ENCODE peak calls at places on chromosome 1, in six cellular contexts. X, T, M, U, Q and B are unnamed samples.

GRCh38 chr1:25944986-25945385 is 38.8 kb upstream of the STMN1 start:
- DNase-seq in Q (no peak), T (no peak), M (no peak), U (no peak), X (no peak), B (no peak)

GRCh38 chr1:206466840-206467649 is 3.2 kb upstream of the IKBKE start:
- DNase-seq in U (no peak), X (no peak), T (no peak), Q (no peak), M (no peak), B (no peak)

GRCh38 chr1:41827991-41828570 is 90.6 kb downstream of the HIVEP3 start:
- DNase-seq in X (no peak), Q (no peak), U (no peak), M (no peak), T (no peak), B (no peak)

GRCh38 chr1:100474838-100475237 is 63.1 kb upstream of the GPR88 start:
- DNase-seq in Q (no peak), T (no peak), U (no peak), X (no peak), M (no peak), B (no peak)

GRCh38 chr1:109214695-109215623 is 1.2 kb downstream of the SARS1 start:
- DNase-seq in Q (peak), M (peak), T (peak), U (peak), X (peak), B (peak)

GRCh38 chr1:55478742-55479141 is 263.6 kb upstream of the USP24 start:
- DNase-seq in M (no peak), T (no peak), X (peak), Q (no peak), U (no peak), B (no peak)

GRCh38 chr1:53359934-53360276 is 32.0 kb upstream of the LRP8 start:
- DNase-seq in U (peak), X (no peak), T (no peak), M (no peak), Q (no peak), B (no peak)

GRCh38 chr1:29415861-29416260 is 179.5 kb downstream of the PTPRU start:
- DNase-seq in T (no peak), U (no peak), M (no peak), Q (no peak), X (no peak), B (no peak)

GRCh38 chr1:26027716-26028489 is 6.3 kb downstream of the EXTL1 start:
- DNase-seq in U (no peak), M (no peak), Q (peak), T (no peak), X (no peak), B (no peak)

GRCh38 chr1:36525166-36525565 is 42.5 kb upstream of the CSF3R start:
- DNase-seq in M (no peak), T (no peak), U (no peak), X (no peak), Q (no peak), B (no peak)

GRCh38 chr1:211469938-211470529 is 21.9 kb downstream of the RD3 start:
- DNase-seq in X (peak), Q (no peak), U (peak), T (peak), M (peak), B (peak)

GRCh38 chr1:69693921-69694320 is 126.2 kb downstream of the LRRC7 start:
- DNase-seq in X (no peak), M (no peak), Q (no peak), U (no peak), T (no peak), B (no peak)

GRCh38 chr1:168468822-168469221 is 75.0 kb downstream of the XCL2 start:
- DNase-seq in T (no peak), U (no peak), X (no peak), M (no peak), Q (no peak), B (no peak)

GRCh38 chr1:210878564-210878963 is 255.4 kb downstream of the KCNH1 start:
- DNase-seq in M (no peak), Q (no peak), U (no peak), T (no peak), X (no peak), B (no peak)

GRCh38 chr1:60866884-60867648 is 215.3 kb upstream of the NFIA start:
- DNase-seq in X (no peak), Q (no peak), U (no peak), M (no peak), T (no peak), B (no peak)

GRCh38 chr1:224721000-224721399 is 104.9 kb downstream of the CNIH3 start:
- DNase-seq in M (no peak), Q (no peak), T (no peak), U (no peak), X (no peak), B (no peak)

GRCh38 chr1:67053535-67053784 is 488 bp downstream of the SLC35D1 start:
- DNase-seq in X (peak), U (no peak), M (no peak), Q (no peak), T (peak), B (peak)

GRCh38 chr1:46244656-46245371 is 2.7 kb upstream of the RAD54L start:
- DNase-seq in T (no peak), Q (peak), M (no peak), X (peak), U (peak), B (peak)

GRCh38 chr1:100359139-100359538 is 6.8 kb downstream of the CDC14A start:
- DNase-seq in M (no peak), Q (peak), U (no peak), T (no peak), X (no peak), B (no peak)

GRCh38 chr1:84634536-84635205 is 55.6 kb downstream of the SSX2IP start:
- DNase-seq in X (no peak), M (no peak), T (no peak), U (no peak), Q (no peak), B (no peak)

GRCh38 chr1:230509281-230509977 is 83.3 kb upstream of the PGBD5 start:
- DNase-seq in U (no peak), Q (no peak), M (no peak), X (peak), T (peak), B (no peak)

GRCh38 chr1:157562515-157562914 is 10.2 kb upstream of the FCRL5 start:
- DNase-seq in Q (no peak), X (no peak), T (no peak), U (no peak), M (no peak), B (peak)

GRCh38 chr1:6454856-6455751 is 10.9 kb downstream of the TNFRSF25 start:
- DNase-seq in Q (no peak), X (no peak), T (no peak), M (peak), U (peak), B (no peak)

GRCh38 chr1:26861286-26861701 is 1.7 kb upstream of the SFN start:
- DNase-seq in U (no peak), Q (peak), X (peak), T (no peak), M (no peak), B (no peak)

GRCh38 chr1:63664742-63665141 is 71.5 kb downstream of the PGM1 start:
- DNase-seq in X (no peak), M (no peak), U (no peak), T (no peak), Q (no peak), B (no peak)

GRCh38 chr1:226820935-226821718 is 49.3 kb upstream of the PSEN2 start:
- DNase-seq in M (no peak), T (peak), Q (no peak), U (no peak), X (peak), B (no peak)

GRCh38 chr1:40391688-40392145 is 18.2 kb downstream of the SMAP2 start:
- DNase-seq in M (no peak), U (no peak), Q (no peak), T (no peak), X (no peak), B (no peak)

GRCh38 chr1:234768569-234769283 is 158.7 kb upstream of the IRF2BP2 start:
- DNase-seq in X (no peak), U (no peak), Q (no peak), T (no peak), M (no peak), B (no peak)

GRCh38 chr1:199009447-199009846 is 370.6 kb downstream of the PTPRC start:
- DNase-seq in T (no peak), X (no peak), Q (no peak), U (no peak), M (no peak), B (peak)

GRCh38 chr1:25899792-25900191 is 6.4 kb downstream of the STMN1 start:
- DNase-seq in M (no peak), U (no peak), X (no peak), T (no peak), Q (no peak), B (no peak)

GRCh38 chr1:91160363-91161075 is 138.7 kb upstream of the ZNF644 start:
- DNase-seq in Q (no peak), U (no peak), M (no peak), X (no peak), T (no peak), B (no peak)